ENCODE peak calls at places on chromosomes 2 and 18, in ten cellular contexts. B is cardiac muscle cell, I is Peyer's patch, U is kidney epithelial cell, Q is cardiac fibroblast, E is left lung, J is A549, L is GM12864, K is IMR-90, C is heart left ventricle. T is an unnamed sample.

GRCh38 chr2:174485763-174486613 is 841 bp downstream of the GPR155 start:
- DNase-seq in B (peak; percentile 38), I (peak; percentile 56), U (no peak), Q (peak; percentile 27), E (peak; percentile 41), J (no peak), L (no peak), K (peak; percentile 76), C (peak; percentile 32), T (peak; percentile 20)

GRCh38 chr2:45169339-45170190 is 160.3 kb upstream of the SIX2 start:
- DNase-seq in B (peak; percentile 52), I (no peak), U (no peak), Q (peak; percentile 65), E (no peak), J (peak; percentile 51), L (no peak), K (no peak), C (peak; percentile 22), T (peak; percentile 38)

GRCh38 chr2:20604957-20605381 is 45.9 kb downstream of the HS1BP3 start:
- DNase-seq in B (peak; percentile 95), I (peak; percentile 44), U (no peak), Q (peak; percentile 97), E (peak; percentile 19), J (no peak), L (no peak), K (peak; percentile 91), C (peak; percentile 30), T (peak; percentile 98)

GRCh38 chr2:53286336-53286735 is 481.3 kb upstream of the CHAC2 start:
- DNase-seq in B (no peak), I (no peak), U (no peak), Q (no peak), E (no peak), J (no peak), L (no peak), K (peak; percentile 45), C (no peak), T (no peak)

GRCh38 chr2:120419073-120419472 is 73.1 kb downstream of the INHBB start:
- DNase-seq in B (no peak), I (peak; percentile 19), U (no peak), Q (no peak), E (no peak), J (no peak), L (no peak), K (no peak), C (peak; percentile 64), T (no peak)

GRCh38 chr2:79620679-79621078 is 107.8 kb downstream of the CTNNA2 start:
- DNase-seq in B (no peak), I (no peak), U (peak; percentile 12), Q (no peak), E (no peak), J (peak; percentile 29), L (no peak), K (no peak), C (no peak), T (no peak)

GRCh38 chr18:62876828-62877227 is 161.5 kb downstream of the PHLPP1 start:
- DNase-seq in B (no peak), I (no peak), U (no peak), Q (no peak), E (no peak), J (no peak), L (no peak), K (no peak), C (no peak), T (peak; percentile 6)

GRCh38 chr2:20609349-20609994 is 41.4 kb downstream of the HS1BP3 start:
- DNase-seq in B (peak; percentile 88), I (peak; percentile 47), U (no peak), Q (peak; percentile 88), E (peak; percentile 34), J (no peak), L (no peak), K (peak; percentile 67), C (peak; percentile 61), T (peak; percentile 90)

GRCh38 chr2:100976634-100977391 is 25.3 kb upstream of the RPL31 start:
- DNase-seq in B (no peak), I (peak; percentile 43), U (peak; percentile 72), Q (peak; percentile 18), E (no peak), J (no peak), L (peak; percentile 46), K (peak; percentile 59), C (no peak), T (peak; percentile 8)

GRCh38 chr2:195479407-195479806 is 177.6 kb upstream of the SLC39A10 start:
- DNase-seq in B (no peak), I (no peak), U (no peak), Q (no peak), E (no peak), J (no peak), L (no peak), K (no peak), C (no peak), T (no peak)

GRCh38 chr2:169507698-169508097 is 1.8 kb upstream of the KLHL41 start:
- DNase-seq in B (peak; percentile 58), I (no peak), U (peak; percentile 31), Q (peak; percentile 64), E (no peak), J (peak; percentile 48), L (no peak), K (peak; percentile 78), C (no peak), T (peak; percentile 79)

GRCh38 chr2:32946314-32947075 is at the start of gene LTBP1:
- DNase-seq in B (peak; percentile 76), I (peak; percentile 81), U (no peak), Q (peak; percentile 71), E (peak; percentile 78), J (peak; percentile 83), L (no peak), K (peak; percentile 76), C (peak; percentile 86), T (peak; percentile 72)

GRCh38 chr18:8162797-8163196 is 446.4 kb upstream of the RAB12 start:
- DNase-seq in B (no peak), I (no peak), U (no peak), Q (no peak), E (no peak), J (no peak), L (no peak), K (no peak), C (no peak), T (no peak)

GRCh38 chr18:26464128-26465011 is 84.0 kb downstream of the KCTD1 start:
- DNase-seq in B (no peak), I (no peak), U (no peak), Q (no peak), E (no peak), J (no peak), L (no peak), K (no peak), C (no peak), T (no peak)

DNA sequence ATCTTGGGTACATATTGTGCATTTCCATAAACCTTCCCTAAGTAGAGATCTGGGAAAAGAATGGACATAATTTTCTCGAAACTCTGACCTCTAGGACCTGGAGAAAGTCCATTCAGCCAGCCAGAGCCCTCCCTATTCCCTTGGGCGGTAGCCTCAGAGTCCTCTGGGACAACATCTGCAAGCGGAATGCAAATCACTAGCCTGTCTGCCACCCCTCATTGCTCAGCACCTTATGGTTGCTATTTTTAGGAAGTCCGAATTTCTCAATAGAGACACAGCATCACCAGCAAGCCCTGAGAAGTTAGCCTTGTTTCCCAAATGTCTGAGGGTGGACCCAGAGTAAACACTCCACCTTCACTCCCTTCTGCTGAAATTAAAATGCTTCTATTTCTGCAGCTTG is 17.6 kb upstream of the CD28 start:
- DNase-seq in B (peak; percentile 90), I (no peak), U (no peak), Q (peak; percentile 85), E (no peak), J (no peak), L (no peak), K (peak; percentile 78), C (peak; percentile 60), T (peak; percentile 95)
- H3K4me3 ChIP-seq in B (no peak overlapping the region), I (no peak overlapping the region), U (no peak overlapping the region), Q (no peak overlapping the region), E (no peak overlapping the region), J (no peak overlapping the region), L (no peak overlapping the region), K (no peak overlapping the region), C (no peak overlapping the region), T (no peak overlapping the region)

DNA sequence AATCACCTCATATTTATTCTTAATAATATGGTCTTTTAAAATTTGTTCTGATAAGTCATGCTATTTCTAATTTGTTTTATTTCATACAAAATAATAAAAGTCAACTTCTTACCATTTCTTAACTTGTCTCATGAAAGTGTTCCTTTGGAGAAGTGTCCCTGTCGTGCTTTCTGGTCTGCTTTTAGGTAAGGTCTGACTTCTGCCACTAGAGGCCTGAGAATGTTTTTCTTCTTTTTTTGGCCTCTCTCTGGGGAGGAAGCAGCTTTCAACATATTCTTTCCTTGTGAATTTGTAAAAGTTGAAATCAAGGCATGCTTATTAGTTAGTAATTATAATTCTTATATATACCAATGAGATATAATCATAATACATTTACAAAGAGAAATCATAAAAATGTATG is 39.4 kb downstream of the MAP2 start:
- DNase-seq in B (peak; percentile 21), I (no peak), U (no peak), Q (peak; percentile 37), E (no peak), J (no peak), L (no peak), K (no peak), C (no peak), T (no peak)
- TF ChIP-seq CTCF in B (peak; percentile 42), I (no peak), U (peak; percentile 20), Q (peak; percentile 50), E (no peak), J (no peak), L (peak; percentile 24), K (no peak), C (peak; percentile 44), T (peak; percentile 45)

GRCh38 chr18:58993260-58993659 is 128.6 kb downstream of the ZNF532 start:
- DNase-seq in B (peak; percentile 91), I (no peak), U (peak; percentile 49), Q (peak; percentile 94), E (no peak), J (peak; percentile 83), L (no peak), K (peak; percentile 90), C (no peak), T (peak; percentile 96)
- H3K4me3 ChIP-seq in B (no peak overlapping the region), I (no peak overlapping the region), U (no peak overlapping the region), Q (no peak overlapping the region), E (no peak overlapping the region), J (no peak overlapping the region), L (no peak overlapping the region), K (no peak overlapping the region), C (no peak overlapping the region), T (no peak overlapping the region)

GRCh38 chr2:215718426-215718825 is 282.6 kb upstream of the FN1 start:
- DNase-seq in B (peak; percentile 37), I (no peak), U (no peak), Q (no peak), E (no peak), J (no peak), L (no peak), K (no peak), C (no peak), T (no peak)
- TF ChIP-seq CTCF in B (no peak), I (no peak), U (no peak), Q (no peak), E (no peak), J (no peak), L (no peak), K (no peak), C (no peak), T (no peak)